ENCODE peak calls at places on chromosomes 7 and 10, in four cellular contexts. Q is K562, M is SK-N-SH, U is GM12878. E is an unnamed sample.

GRCh38 chr7:151382079-151382885 is 27.6 kb downstream of the WDR86 start:
- DNase-seq in Q (no peak), M (no peak), U (no peak), E (peak)

GRCh38 chr7:98351136-98351535 is 49.8 kb downstream of the BAIAP2L1 start:
- DNase-seq in Q (no peak), M (no peak), U (no peak), E (no peak)

GRCh38 chr10:121598261-121599249 is at the start of gene FGFR2:
- DNase-seq in Q (peak), M (peak), U (no peak), E (peak)

GRCh38 chr10:121732676-121733445 is 134.6 kb upstream of the FGFR2 start:
- DNase-seq in Q (no peak), M (no peak), U (no peak), E (peak)

GRCh38 chr10:114715171-114715670 is 57.1 kb upstream of the ABLIM1 start:
- DNase-seq in Q (no peak), M (no peak), U (no peak), E (no peak)

GRCh38 chr10:1169186-1169885 is 113.2 kb downstream of the WDR37 start:
- DNase-seq in Q (no peak), M (no peak), U (no peak), E (peak)

GRCh38 chr7:76060842-76061241 is 12.9 kb downstream of the MDH2 start:
- DNase-seq in Q (no peak), M (no peak), U (no peak), E (no peak)

GRCh38 chr7:38862666-38863065 is 46.3 kb downstream of the VPS41 start:
- DNase-seq in Q (no peak), M (no peak), U (no peak), E (no peak)

GRCh38 chr7:115707684-115708341 is 322.8 kb downstream of the TFEC start:
- DNase-seq in Q (no peak), M (no peak), U (no peak), E (no peak)

GRCh38 chr7:47401571-47402570 is 180.0 kb downstream of the TNS3 start:
- DNase-seq in Q (no peak), M (no peak), U (no peak), E (no peak)

GRCh38 chr7:157399086-157399687 is 62.4 kb downstream of the DNAJB6 start:
- DNase-seq in Q (no peak), M (peak), U (no peak), E (no peak)

GRCh38 chr7:80453699-80454340 is 58.0 kb downstream of the GNAT3 start:
- DNase-seq in Q (no peak), M (peak), U (no peak), E (no peak)

GRCh38 chr7:155358948-155359712 is 61.5 kb downstream of the INSIG1 start:
- DNase-seq in Q (no peak), M (no peak), U (no peak), E (no peak)

GRCh38 chr7:116206141-116206540 is 4.2 kb upstream of the TES start:
- DNase-seq in Q (no peak), M (no peak), U (no peak), E (no peak)

GRCh38 chr7:33790746-33791145 is 114.6 kb upstream of the BMPER start:
- DNase-seq in Q (no peak), M (no peak), U (no peak), E (no peak)

GRCh38 chr10:3801558-3802192 is 16.7 kb upstream of the KLF6 start:
- DNase-seq in Q (no peak), M (no peak), U (no peak), E (no peak)

GRCh38 chr10:3805227-3805790 is 20.3 kb upstream of the KLF6 start:
- DNase-seq in Q (peak), M (no peak), U (peak), E (no peak)

GRCh38 chr10:3803884-3804741 is 19.1 kb upstream of the KLF6 start:
- DNase-seq in Q (peak), M (no peak), U (no peak), E (no peak)

GRCh38 chr10:3802526-3803002 is 17.6 kb upstream of the KLF6 start:
- DNase-seq in Q (no peak), M (no peak), U (no peak), E (no peak)

DNA sequence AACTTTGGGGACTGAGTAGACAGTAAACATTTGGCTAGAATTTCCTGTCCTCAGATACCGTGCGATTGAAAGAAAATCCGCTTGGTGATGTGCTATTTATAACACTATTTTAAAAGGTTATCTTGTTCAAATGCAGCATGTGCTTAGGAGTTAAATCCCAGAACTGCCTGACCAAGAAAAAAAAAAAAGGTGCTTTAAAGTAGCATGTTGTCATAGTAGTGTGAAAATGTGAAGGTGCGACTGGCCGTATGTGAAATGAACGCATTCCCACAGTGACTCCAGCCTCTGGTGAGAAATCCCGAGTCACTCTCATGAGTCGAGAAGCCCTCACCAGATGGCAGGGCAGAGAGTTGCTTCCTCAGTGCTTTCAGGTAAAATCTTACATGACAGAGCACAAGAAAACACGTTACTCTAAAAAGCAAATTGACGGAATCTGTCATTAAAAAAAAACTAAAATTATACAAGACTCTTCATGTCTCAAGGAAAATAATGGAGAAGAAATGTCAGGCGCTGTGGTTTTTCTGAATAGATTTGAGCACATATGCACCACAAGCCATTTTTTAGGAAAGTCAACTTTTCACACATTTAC is 18.4 kb upstream of the KLF6 start:
- DNase-seq in Q (peak), M (no peak), U (no peak), E (no peak)
- TF ChIP-seq USF1 in Q (no peak), M (no peak), U (no peak), E (no peak)

DNA sequence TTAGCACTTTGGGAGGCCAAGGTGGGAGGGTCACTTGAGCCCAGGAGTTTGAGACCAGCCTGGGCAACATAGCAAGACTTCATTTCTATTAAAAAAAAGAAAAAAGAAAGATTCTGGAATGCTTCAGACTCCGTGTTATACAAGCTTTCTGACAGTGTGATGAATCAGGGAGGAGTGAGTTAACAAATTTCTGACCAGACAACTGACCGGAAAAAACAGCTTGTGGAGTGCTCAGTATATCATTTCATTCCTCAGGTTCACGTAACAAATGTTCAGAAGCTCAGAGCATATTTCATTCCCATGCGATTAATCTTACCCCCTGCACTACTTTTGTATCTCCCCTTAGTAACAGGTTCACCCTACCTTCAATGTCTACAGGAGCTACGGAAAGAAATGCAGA is 28.6 kb upstream of the TNPO3 start:
- DNase-seq in Q (no peak), M (no peak), U (no peak), E (no peak)
- TF ChIP-seq USF1 in Q (no peak), M (no peak), U (no peak), E (no peak)

GRCh38 chr10:69009360-69009759 is 20.8 kb downstream of the KIFBP start:
- DNase-seq in Q (no peak), M (no peak), U (no peak), E (no peak)
- TF ChIP-seq USF1 in Q (no peak), M (no peak), U (no peak), E (no peak)

GRCh38 chr7:1468899-1469298 is 9.6 kb upstream of the MICALL2 start:
- DNase-seq in Q (no peak), M (no peak), U (no peak), E (no peak)

GRCh38 chr7:1463685-1464223 is 4.5 kb upstream of the MICALL2 start:
- DNase-seq in Q (no peak), M (no peak), U (no peak), E (no peak)

GRCh38 chr7:1464694-1465093 is 5.4 kb upstream of the MICALL2 start:
- DNase-seq in Q (no peak), M (no peak), U (no peak), E (no peak)

GRCh38 chr7:1468203-1468602 is 8.9 kb upstream of the MICALL2 start:
- DNase-seq in Q (no peak), M (no peak), U (no peak), E (no peak)

GRCh38 chr7:1466524-1467271 is 7.4 kb upstream of the MICALL2 start:
- DNase-seq in Q (peak), M (peak), U (no peak), E (peak)
- TF ChIP-seq USF1 in Q (no peak), M (no peak), U (no peak), E (no peak)

DNA sequence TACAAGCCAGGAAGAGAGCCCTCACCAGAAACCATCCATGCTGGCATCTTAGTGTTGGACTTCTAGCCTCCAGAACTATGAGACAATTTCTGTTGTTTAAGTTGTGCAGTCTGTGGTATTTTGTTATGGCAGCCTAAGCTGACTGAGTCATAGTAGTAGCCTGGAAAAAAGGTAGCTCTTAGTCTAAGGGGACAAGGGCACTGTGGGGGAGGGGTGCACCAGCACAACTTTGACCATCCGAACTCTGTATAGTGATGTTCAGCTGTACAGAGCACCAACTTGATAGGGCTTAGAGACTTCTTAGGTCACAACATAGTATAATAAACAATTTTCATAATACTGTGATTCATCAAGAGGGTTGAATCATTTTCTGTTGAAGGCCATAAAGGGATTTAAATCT is 14.3 kb downstream of the EIF4EBP2 start:
- DNase-seq in Q (no peak), M (no peak), U (no peak), E (no peak)
- TF ChIP-seq USF1 in Q (no peak), M (no peak), U (no peak), E (no peak)

GRCh38 chr7:78020874-78021249 is 222.3 kb downstream of the PHTF2 start:
- DNase-seq in Q (no peak), M (no peak), U (no peak), E (no peak)
- TF ChIP-seq USF1 in Q (no peak), M (no peak), U (no peak), E (no peak)

GRCh38 chr10:72274730-72275350 is 1.1 kb downstream of the DDIT4 start:
- DNase-seq in Q (peak), M (peak), U (no peak), E (peak)

GRCh38 chr10:72276013-72276387 is 2.3 kb downstream of the DDIT4 start:
- DNase-seq in Q (no peak), M (no peak), U (no peak), E (no peak)

GRCh38 chr10:72276421-72277339 is 3.0 kb downstream of the DDIT4 start:
- DNase-seq in Q (no peak), M (no peak), U (no peak), E (no peak)

GRCh38 chr10:72274213-72274729 is 547 bp downstream of the DDIT4 start:
- DNase-seq in Q (peak), M (peak), U (no peak), E (no peak)

GRCh38 chr10:72275351-72276012 is 1.8 kb downstream of the DDIT4 start:
- DNase-seq in Q (peak), M (no peak), U (no peak), E (no peak)
- TF ChIP-seq USF1 in Q (peak), M (no peak), U (no peak), E (peak)